ENCODE peak calls at places on chromosomes 7 and 10, in seven cellular contexts. One of them, this sample, is unnamed.

GRCh38 chr7:32428546-32428945 is 61.6 kb downstream of the LSM5 start:
- DNase-seq in neuronal stem cell: no peak
- DNase-seq in mesendoderm: peak; percentile 84
- DNase-seq in IMR-90: no peak
- DNase-seq in mesenchymal stem cell: no peak
- DNase-seq in trophoblast cell: no peak
- DNase-seq in H1: peak; percentile 47
- DNase-seq in this sample: peak; percentile 47

GRCh38 chr7:27132978-27133377 is 2.4 kb upstream of the HOXA4 start:
- DNase-seq in neuronal stem cell: no peak
- DNase-seq in mesendoderm: no peak
- DNase-seq in IMR-90: no peak
- DNase-seq in mesenchymal stem cell: no peak
- DNase-seq in trophoblast cell: no peak
- DNase-seq in H1: no peak
- DNase-seq in this sample: no peak

GRCh38 chr7:77684030-77684429 is 12.2 kb upstream of the RSBN1L start:
- DNase-seq in neuronal stem cell: no peak
- DNase-seq in mesendoderm: peak; percentile 93
- DNase-seq in IMR-90: peak; percentile 70
- DNase-seq in mesenchymal stem cell: peak; percentile 80
- DNase-seq in trophoblast cell: peak; percentile 99
- DNase-seq in H1: peak; percentile 35
- DNase-seq in this sample: peak; percentile 79

GRCh38 chr10:59536151-59536550 is 173.5 kb downstream of the SLC16A9 start:
- DNase-seq in neuronal stem cell: no peak
- DNase-seq in mesendoderm: no peak
- DNase-seq in IMR-90: peak; percentile 92
- DNase-seq in mesenchymal stem cell: peak; percentile 94
- DNase-seq in trophoblast cell: peak; percentile 23
- DNase-seq in H1: no peak
- DNase-seq in this sample: no peak

GRCh38 chr10:62637249-62638061 is 167.1 kb upstream of the ADO start:
- DNase-seq in neuronal stem cell: no peak
- DNase-seq in mesendoderm: no peak
- DNase-seq in IMR-90: peak; percentile 61
- DNase-seq in mesenchymal stem cell: peak; percentile 27
- DNase-seq in trophoblast cell: peak; percentile 29
- DNase-seq in H1: no peak
- DNase-seq in this sample: no peak

GRCh38 chr7:96217147-96217546 is 104.8 kb downstream of the SLC25A13 start:
- DNase-seq in neuronal stem cell: no peak
- DNase-seq in mesendoderm: no peak
- DNase-seq in IMR-90: no peak
- DNase-seq in mesenchymal stem cell: no peak
- DNase-seq in trophoblast cell: no peak
- DNase-seq in H1: no peak
- DNase-seq in this sample: no peak

GRCh38 chr7:34330308-34330707 is 327.7 kb upstream of the NPSR1 start:
- DNase-seq in neuronal stem cell: no peak
- DNase-seq in mesendoderm: no peak
- DNase-seq in IMR-90: no peak
- DNase-seq in mesenchymal stem cell: no peak
- DNase-seq in trophoblast cell: peak; percentile 30
- DNase-seq in H1: no peak
- DNase-seq in this sample: no peak

GRCh38 chr7:139647812-139648616 is 124.5 kb downstream of the CLEC2L start:
- DNase-seq in neuronal stem cell: no peak
- DNase-seq in mesendoderm: peak; percentile 56
- DNase-seq in IMR-90: peak; percentile 39
- DNase-seq in mesenchymal stem cell: peak; percentile 34
- DNase-seq in trophoblast cell: no peak
- DNase-seq in H1: no peak
- DNase-seq in this sample: no peak

GRCh38 chr7:116999316-116999715 is 46.0 kb downstream of the ST7 start:
- DNase-seq in neuronal stem cell: no peak
- DNase-seq in mesendoderm: no peak
- DNase-seq in IMR-90: peak; percentile 71
- DNase-seq in mesenchymal stem cell: peak; percentile 44
- DNase-seq in trophoblast cell: peak; percentile 91
- DNase-seq in H1: no peak
- DNase-seq in this sample: no peak

GRCh38 chr7:73577627-73578341 is 595 bp downstream of the TBL2 start:
- DNase-seq in neuronal stem cell: no peak
- DNase-seq in mesendoderm: no peak
- DNase-seq in IMR-90: no peak
- DNase-seq in mesenchymal stem cell: peak; percentile 33
- DNase-seq in trophoblast cell: peak; percentile 44
- DNase-seq in H1: no peak
- DNase-seq in this sample: no peak

GRCh38 chr7:28381466-28381865 is 30.9 kb upstream of the CREB5 start:
- DNase-seq in neuronal stem cell: no peak
- DNase-seq in mesendoderm: no peak
- DNase-seq in IMR-90: peak; percentile 46
- DNase-seq in mesenchymal stem cell: no peak
- DNase-seq in trophoblast cell: no peak
- DNase-seq in H1: no peak
- DNase-seq in this sample: no peak

GRCh38 chr10:21976739-21977138 is 26.8 kb downstream of the DNAJC1 start:
- DNase-seq in neuronal stem cell: peak; percentile 61
- DNase-seq in mesendoderm: peak; percentile 81
- DNase-seq in IMR-90: peak; percentile 13
- DNase-seq in mesenchymal stem cell: peak; percentile 45
- DNase-seq in trophoblast cell: peak; percentile 19
- DNase-seq in H1: peak; percentile 63
- DNase-seq in this sample: peak; percentile 60

GRCh38 chr10:73577788-73578187 is 13.4 kb downstream of the USP54 start:
- DNase-seq in neuronal stem cell: no peak
- DNase-seq in mesendoderm: peak; percentile 57
- DNase-seq in IMR-90: peak; percentile 59
- DNase-seq in mesenchymal stem cell: no peak
- DNase-seq in trophoblast cell: peak; percentile 81
- DNase-seq in H1: no peak
- DNase-seq in this sample: no peak

GRCh38 chr10:113381906-113382562 is 170.8 kb upstream of the HABP2 start:
- DNase-seq in neuronal stem cell: no peak
- DNase-seq in mesendoderm: peak; percentile 45
- DNase-seq in IMR-90: peak; percentile 57
- DNase-seq in mesenchymal stem cell: peak; percentile 77
- DNase-seq in trophoblast cell: peak; percentile 27
- DNase-seq in H1: no peak
- DNase-seq in this sample: no peak

GRCh38 chr7:100483101-100483727 is 513 bp upstream of the NYAP1 start:
- DNase-seq in neuronal stem cell: peak; percentile 69
- DNase-seq in mesendoderm: peak; percentile 67
- DNase-seq in IMR-90: peak; percentile 16
- DNase-seq in mesenchymal stem cell: peak; percentile 46
- DNase-seq in trophoblast cell: peak; percentile 64
- DNase-seq in H1: peak; percentile 97
- DNase-seq in this sample: peak; percentile 76

GRCh38 chr10:69234447-69234846 is 14.3 kb downstream of the HKDC1 start:
- DNase-seq in neuronal stem cell: no peak
- DNase-seq in mesendoderm: no peak
- DNase-seq in IMR-90: no peak
- DNase-seq in mesenchymal stem cell: no peak
- DNase-seq in trophoblast cell: no peak
- DNase-seq in H1: no peak
- DNase-seq in this sample: no peak

GRCh38 chr7:101363196-101363733 is 590 bp downstream of the COL26A1 start:
- DNase-seq in neuronal stem cell: no peak
- DNase-seq in mesendoderm: no peak
- DNase-seq in IMR-90: no peak
- DNase-seq in mesenchymal stem cell: no peak
- DNase-seq in trophoblast cell: no peak
- DNase-seq in H1: no peak
- DNase-seq in this sample: no peak

GRCh38 chr10:127878474-127879055 is 14.2 kb downstream of the CLRN3 start:
- DNase-seq in neuronal stem cell: no peak
- DNase-seq in mesendoderm: no peak
- DNase-seq in IMR-90: no peak
- DNase-seq in mesenchymal stem cell: no peak
- DNase-seq in trophoblast cell: no peak
- DNase-seq in H1: peak; percentile 1
- DNase-seq in this sample: no peak

GRCh38 chr7:157481389-157481788 is 144.6 kb downstream of the DNAJB6 start:
- DNase-seq in neuronal stem cell: no peak
- DNase-seq in mesendoderm: no peak
- DNase-seq in IMR-90: no peak
- DNase-seq in mesenchymal stem cell: no peak
- DNase-seq in trophoblast cell: no peak
- DNase-seq in H1: no peak
- DNase-seq in this sample: peak; percentile 10
- H3K18ac ChIP-seq in neuronal stem cell: no peak overlapping the region
- H3K18ac ChIP-seq in mesendoderm: no peak overlapping the region
- H3K18ac ChIP-seq in IMR-90: no peak overlapping the region
- H3K18ac ChIP-seq in mesenchymal stem cell: no peak overlapping the region
- H3K18ac ChIP-seq in trophoblast cell: no peak overlapping the region
- H3K18ac ChIP-seq in H1: no peak overlapping the region
- H3K18ac ChIP-seq in this sample: no peak overlapping the region

DNA sequence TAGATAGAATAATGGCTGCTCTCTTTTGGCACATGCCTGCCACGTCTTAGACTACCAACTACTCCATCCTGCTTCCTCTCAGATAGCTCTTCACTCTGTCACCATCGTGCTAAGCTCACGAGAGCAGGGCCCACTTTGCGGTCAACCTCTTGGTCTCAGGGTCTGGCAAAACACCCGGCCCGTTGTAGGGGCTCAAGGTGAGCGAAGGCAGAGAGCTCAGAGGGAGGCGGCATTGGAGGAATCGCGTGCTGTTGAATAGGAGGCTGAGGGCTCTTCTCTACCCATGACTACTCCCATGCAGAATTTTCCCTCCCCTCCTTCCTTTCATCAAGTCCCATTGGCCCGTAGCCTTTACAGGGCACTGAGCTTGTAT is 100.9 kb upstream of the DDC start:
- DNase-seq in neuronal stem cell: no peak
- DNase-seq in mesendoderm: no peak
- DNase-seq in IMR-90: no peak
- DNase-seq in mesenchymal stem cell: no peak
- DNase-seq in trophoblast cell: no peak
- DNase-seq in H1: no peak
- DNase-seq in this sample: no peak
- H3K4me2 ChIP-seq in neuronal stem cell: no peak overlapping the region
- H3K4me2 ChIP-seq in mesendoderm: no peak overlapping the region
- H3K4me2 ChIP-seq in IMR-90: no peak overlapping the region
- H3K4me2 ChIP-seq in mesenchymal stem cell: no peak overlapping the region
- H3K4me2 ChIP-seq in trophoblast cell: no peak overlapping the region
- H3K4me2 ChIP-seq in H1: no peak overlapping the region
- H3K4me2 ChIP-seq in this sample: no peak overlapping the region

DNA sequence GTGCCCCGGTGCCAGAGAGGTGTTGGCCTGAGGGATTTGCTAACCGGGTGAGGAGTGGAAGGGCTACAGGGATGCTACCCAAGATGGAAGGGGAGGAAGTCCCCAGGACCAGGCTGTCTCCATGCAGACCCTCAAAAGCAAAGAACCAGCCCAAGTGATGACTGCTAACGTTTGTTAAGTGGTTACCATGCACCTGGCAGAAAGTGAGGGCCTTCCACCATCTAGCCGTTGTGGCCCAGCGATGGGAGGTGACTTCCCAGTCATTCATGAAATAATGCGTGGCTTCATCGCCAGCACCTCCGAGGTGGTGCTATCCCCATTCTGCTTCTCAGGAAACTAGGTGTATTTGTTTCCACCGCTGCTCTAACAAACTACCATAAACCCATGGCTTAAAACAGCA is 86.8 kb upstream of the LANCL2 start:
- DNase-seq in neuronal stem cell: no peak
- DNase-seq in mesendoderm: no peak
- DNase-seq in IMR-90: no peak
- DNase-seq in mesenchymal stem cell: no peak
- DNase-seq in trophoblast cell: no peak
- DNase-seq in H1: no peak
- DNase-seq in this sample: no peak
- H3K18ac ChIP-seq in neuronal stem cell: no peak overlapping the region
- H3K18ac ChIP-seq in mesendoderm: no peak overlapping the region
- H3K18ac ChIP-seq in IMR-90: no peak overlapping the region
- H3K18ac ChIP-seq in mesenchymal stem cell: no peak overlapping the region
- H3K18ac ChIP-seq in trophoblast cell: no peak overlapping the region
- H3K18ac ChIP-seq in H1: no peak overlapping the region
- H3K18ac ChIP-seq in this sample: no peak overlapping the region

GRCh38 chr7:135204271-135204872 is 7.0 kb downstream of the WDR91 start:
- DNase-seq in neuronal stem cell: no peak
- DNase-seq in mesendoderm: no peak
- DNase-seq in IMR-90: peak; percentile 93
- DNase-seq in mesenchymal stem cell: peak; percentile 11
- DNase-seq in trophoblast cell: no peak
- DNase-seq in H1: no peak
- DNase-seq in this sample: no peak
- H3K4me2 ChIP-seq in neuronal stem cell: no peak overlapping the region
- H3K4me2 ChIP-seq in mesendoderm: no peak overlapping the region
- H3K4me2 ChIP-seq in IMR-90: peak overlapping the region; percentile 7
- H3K4me2 ChIP-seq in mesenchymal stem cell: no peak overlapping the region
- H3K4me2 ChIP-seq in trophoblast cell: no peak overlapping the region
- H3K4me2 ChIP-seq in H1: no peak overlapping the region
- H3K4me2 ChIP-seq in this sample: no peak overlapping the region

This sample was measured in H9.